ENCODE peak calls at places on chromosomes 3 and 15, in five cellular contexts. L is pancreas; M is stimulated activated CD8-positive, alpha-beta memory T cell treated with anti-CD3 and anti-CD28 coated beads, Interleukin-15, amount 100 ng/mL, for 4 hours; O is GM20000; K is adrenal gland. V is an unnamed sample.

GRCh38 chr3:114179575-114179974 is 723 bp upstream of the DRD3 start:
- DNase-seq in L (no peak), M (no peak), K (no peak), O (no peak), V (no peak)

GRCh38 chr3:13575459-13576061 is 26.6 kb downstream of the FBLN2 start:
- DNase-seq in K (no peak), M (no peak), L (peak), O (no peak), V (no peak)

GRCh38 chr3:41362638-41363559 is 163.6 kb downstream of the CTNNB1 start:
- DNase-seq in K (no peak), O (no peak), L (no peak), M (no peak), V (no peak)

GRCh38 chr15:70257573-70258220 is 160.0 kb upstream of the TLE3 start:
- DNase-seq in O (no peak), M (no peak), K (no peak), L (peak), V (no peak)

GRCh38 chr3:45976191-45977091 is 19.2 kb downstream of the FYCO1 start:
- DNase-seq in K (no peak), L (no peak), M (no peak), O (no peak), V (no peak)

GRCh38 chr3:78978037-78978436 is 789.8 kb downstream of the ROBO1 start:
- DNase-seq in M (no peak), K (no peak), O (no peak), L (no peak), V (no peak)

GRCh38 chr3:124995460-124995994 is 60.3 kb downstream of the HEG1 start:
- DNase-seq in L (no peak), O (peak), M (no peak), K (peak), V (peak)

GRCh38 chr3:143526016-143526540 is 322.2 kb downstream of the SLC9A9 start:
- DNase-seq in K (no peak), M (no peak), O (no peak), L (no peak), V (no peak)

GRCh38 chr3:160540546-160540945 is 24.8 kb downstream of the KPNA4 start:
- DNase-seq in L (no peak), M (no peak), K (no peak), O (no peak), V (no peak)

GRCh38 chr3:64443553-64444331 is 218.5 kb upstream of the PRICKLE2 start:
- DNase-seq in L (peak), M (no peak), K (no peak), O (no peak), V (no peak)

GRCh38 chr3:157113832-157114505 is 46.0 kb downstream of the CCNL1 start:
- DNase-seq in O (no peak), M (no peak), L (no peak), K (no peak), V (no peak)

V was measured in hypothalamus.